ENCODE peak calls at places on chromosome 17, in four cellular contexts. V, W, X and P are unnamed samples.

GRCh38 chr17:4648741-4649140 is 7.3 kb upstream of the ALOX15 start:
- DNase-seq in V (no peak), W (peak; percentile 94), X (no peak), P (no peak)

GRCh38 chr17:61047517-61047916 is 352.1 kb upstream of the TBX2 start:
- DNase-seq in V (no peak), W (no peak), X (no peak), P (no peak)

GRCh38 chr17:1951920-1952319 is 73.2 kb downstream of the RTN4RL1 start:
- DNase-seq in V (peak; percentile 45), W (no peak), X (no peak), P (no peak)

GRCh38 chr17:4407851-4408250 is 25.9 kb upstream of the SPNS3 start:
- DNase-seq in V (no peak), W (peak; percentile 18), X (no peak), P (no peak)

GRCh38 chr17:4175921-4176802 is 33.2 kb downstream of the CYB5D2 start:
- DNase-seq in V (no peak), W (no peak), X (no peak), P (no peak)

GRCh38 chr17:70810609-70811008 is 641.3 kb downstream of the KCNJ2 start:
- DNase-seq in V (no peak), W (no peak), X (no peak), P (no peak)

GRCh38 chr17:53909802-53910201 is 87.1 kb downstream of the KIF2B start:
- DNase-seq in V (no peak), W (no peak), X (no peak), P (no peak)

GRCh38 chr17:17347956-17348871 is 45.0 kb downstream of the NT5M start:
- DNase-seq in V (no peak), W (no peak), X (peak; percentile 14), P (no peak)

GRCh38 chr17:80498242-80498919 is 22.0 kb upstream of the NPTX1 start:
- DNase-seq in V (no peak), W (peak; percentile 76), X (no peak), P (no peak)

GRCh38 chr17:27630607-27631408 is at the start of gene LGALS9:
- DNase-seq in V (no peak), W (no peak), X (no peak), P (no peak)

GRCh38 chr17:3724373-3725077 is 822 bp downstream of the HASPIN start:
- DNase-seq in V (no peak), W (no peak), X (no peak), P (no peak)

GRCh38 chr17:1644493-1645206 is 882 bp downstream of the SCARF1 start:
- DNase-seq in V (no peak), W (no peak), X (no peak), P (no peak)

GRCh38 chr17:74235040-74235581 is 21.7 kb downstream of the TTYH2 start:
- DNase-seq in V (peak; percentile 28), W (no peak), X (no peak), P (no peak)

GRCh38 chr17:6531575-6531974 is 24.8 kb downstream of the PITPNM3 start:
- DNase-seq in V (no peak), W (no peak), X (no peak), P (no peak)

GRCh38 chr17:59846391-59847165 is 46.2 kb downstream of the TUBD1 start:
- DNase-seq in V (peak; percentile 21), W (peak; percentile 99), X (no peak), P (peak; percentile 94)

GRCh38 chr17:59107306-59107670 is 608 bp upstream of the TRIM37 start:
- DNase-seq in V (no peak), W (no peak), X (no peak), P (no peak)

GRCh38 chr17:9162275-9162985 is 141.1 kb downstream of the NTN1 start:
- DNase-seq in V (peak; percentile 53), W (no peak), X (peak; percentile 55), P (no peak)

GRCh38 chr17:31391496-31391949 is at the start of gene RAB11FIP4:
- DNase-seq in V (peak; percentile 55), W (no peak), X (peak; percentile 91), P (no peak)

GRCh38 chr17:17716837-17717523 is 35.7 kb downstream of the RAI1 start:
- DNase-seq in V (no peak), W (peak; percentile 77), X (no peak), P (no peak)

GRCh38 chr17:75518983-75519540 is 2.7 kb downstream of the TSEN54 start:
- DNase-seq in V (no peak), W (no peak), X (no peak), P (no peak)

GRCh38 chr17:75517277-75517865 is 1.0 kb downstream of the TSEN54 start:
- DNase-seq in V (peak; percentile 40), W (no peak), X (peak; percentile 66), P (peak; percentile 35)

GRCh38 chr17:75516619-75517276 is 420 bp downstream of the TSEN54 start:
- DNase-seq in V (peak; percentile 50), W (no peak), X (no peak), P (no peak)

GRCh38 chr17:75516255-75516618 is at the start of gene TSEN54:
- DNase-seq in V (peak; percentile 97), W (peak; percentile 78), X (peak; percentile 100), P (peak; percentile 84)

GRCh38 chr17:75518201-75518600 is 1.9 kb downstream of the TSEN54 start:
- DNase-seq in V (no peak), W (no peak), X (no peak), P (no peak)
- TF ChIP-seq ELF1 in V (no peak), W (no peak), X (no peak), P (no peak)

DNA sequence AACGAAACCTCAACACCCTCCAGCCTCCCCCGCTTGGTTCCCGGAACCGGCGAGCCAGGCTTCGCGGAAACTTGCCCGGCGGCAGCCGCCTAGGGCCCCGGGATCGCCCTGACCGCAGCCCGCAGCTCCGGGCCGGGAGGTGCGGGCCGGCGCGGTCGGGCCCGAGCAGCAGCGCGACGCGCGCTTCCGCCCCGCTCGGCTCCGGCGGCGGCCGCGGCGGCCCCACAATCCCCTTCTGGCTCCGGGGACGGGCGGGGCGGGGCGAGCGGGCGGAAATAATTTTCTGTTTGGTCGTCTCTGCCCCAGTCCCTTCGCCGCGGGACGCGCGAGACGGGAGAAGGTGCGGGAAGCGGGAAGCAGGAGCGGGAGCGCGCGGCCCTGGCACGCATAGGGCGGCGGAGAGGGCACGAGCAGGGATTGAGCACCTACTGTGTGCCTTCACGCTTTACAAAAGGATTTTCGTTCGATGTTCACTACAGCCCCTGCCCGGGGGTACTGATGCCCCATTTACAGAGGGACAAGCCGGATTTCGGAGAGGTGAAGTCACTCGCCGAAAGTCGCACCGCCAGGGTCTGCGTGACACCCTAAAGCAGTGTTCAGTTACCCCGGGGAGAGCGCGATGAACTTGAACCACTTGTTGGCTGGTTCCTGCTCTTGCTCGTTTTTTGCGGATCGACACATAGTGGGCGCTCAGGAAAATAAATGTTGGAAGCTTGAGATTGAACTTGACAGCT is 2.7 kb upstream of the MLLT6 start:
- DNase-seq in V (peak; percentile 86), W (peak; percentile 86), X (peak; percentile 94), P (peak; percentile 73)
- TF ChIP-seq ELF1 in V (peak; percentile 93), W (peak; percentile 68), X (peak; percentile 71), P (no peak)

DNA sequence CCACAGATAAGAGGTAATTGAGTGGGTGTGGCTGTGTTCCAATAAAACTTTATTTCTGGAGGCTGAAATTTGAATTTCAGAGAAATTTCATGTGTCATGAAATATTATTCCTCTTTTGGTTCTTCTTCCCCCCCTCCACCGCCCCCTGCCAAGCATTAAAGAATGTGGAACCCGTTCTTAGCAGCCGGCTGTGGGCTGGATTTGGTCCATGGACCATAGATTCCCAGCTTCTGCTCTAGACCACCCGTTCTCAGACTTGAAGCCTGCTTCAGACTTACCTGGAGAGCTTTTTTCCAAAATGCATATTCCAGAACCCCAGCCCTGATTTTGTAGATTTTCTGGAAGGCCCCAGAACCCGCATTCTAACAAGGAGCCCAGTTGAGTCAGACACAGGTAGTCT is 15.1 kb upstream of the LASP1NB start:
- DNase-seq in V (no peak), W (no peak), X (no peak), P (no peak)
- TF ChIP-seq ELF1 in V (no peak), W (no peak), X (no peak), P (no peak)

GRCh38 chr17:8117980-8118768 is at the start of gene ALOXE3:
- DNase-seq in V (peak; percentile 31), W (peak; percentile 49), X (peak; percentile 72), P (peak; percentile 84)
- TF ChIP-seq ELF1 in V (no peak), W (no peak), X (no peak), P (no peak)

DNA sequence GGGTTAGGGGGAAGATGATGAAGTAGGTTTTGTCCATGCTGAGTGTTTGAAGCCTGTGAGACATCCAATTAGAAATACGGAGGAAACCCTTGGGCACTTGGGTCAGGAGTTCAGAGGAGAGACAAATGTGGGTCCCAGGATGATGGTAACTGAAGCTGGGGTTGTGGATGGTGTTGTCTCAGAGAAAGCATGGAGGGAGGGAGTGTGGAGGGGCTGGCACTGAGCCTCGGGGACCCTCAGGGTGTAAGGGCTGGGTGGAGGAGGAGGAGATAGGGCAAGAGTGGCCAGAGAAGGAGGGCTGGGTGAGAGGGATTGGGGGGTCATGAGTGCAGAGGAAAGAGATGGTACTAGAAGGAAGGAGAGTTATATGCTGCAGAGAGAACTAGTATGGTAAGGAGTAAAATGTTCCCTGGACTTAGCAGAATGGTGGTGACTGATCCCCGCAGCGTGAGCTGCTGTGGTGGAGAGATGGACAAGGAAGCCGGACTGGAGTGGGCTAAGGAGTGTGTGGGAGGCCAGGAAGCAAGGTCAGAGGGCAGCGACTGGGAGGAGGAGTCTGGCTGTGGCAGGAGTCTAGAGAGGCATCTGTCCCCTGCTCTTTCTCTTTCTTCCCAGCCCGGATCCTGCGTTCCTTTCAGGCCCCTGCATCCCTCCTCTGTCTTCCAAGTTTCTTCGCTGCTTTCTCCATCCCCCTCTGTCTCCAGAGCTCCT is 3.8 kb upstream of the COL1A1 start:
- DNase-seq in V (no peak), W (no peak), X (no peak), P (no peak)
- TF ChIP-seq ELF1 in V (no peak), W (no peak), X (no peak), P (no peak)

GRCh38 chr17:67365762-67366192 is 600 bp downstream of the PSMD12 start:
- DNase-seq in V (no peak), W (peak; percentile 61), X (peak; percentile 42), P (no peak)
- TF ChIP-seq ELF1 in V (no peak), W (no peak), X (no peak), P (no peak)